ENCODE peak calls at places on chromosomes 4 and X, in six cellular contexts. One of them, this sample, is unnamed.
A peak's percentile ranks its signal among the peaks of the same experiment; 100 is the strongest.

GRCh38 chr4:112938461-112939058 is 110.9 kb upstream of the ANK2 start:
- DNase-seq in GM23338: peak; percentile 81
- DNase-seq in IMR-90: peak; percentile 36
- DNase-seq in PC-3: peak; percentile 60
- DNase-seq in neuronal stem cell: peak; percentile 54
- DNase-seq in neural progenitor cell: peak; percentile 64
- DNase-seq in this sample: no peak

GRCh38 chrX:66408507-66408906 is 230.4 kb downstream of the EDA2R start:
- DNase-seq in PC-3: peak; percentile 8
- DNase-seq in neuronal stem cell: no peak
- DNase-seq in GM23338: no peak
- DNase-seq in neural progenitor cell: no peak
- DNase-seq in IMR-90: no peak
- DNase-seq in this sample: no peak

GRCh38 chrX:107565916-107566602 is 62.3 kb upstream of the PRPS1 start:
- DNase-seq in IMR-90: peak; percentile 70
- DNase-seq in neuronal stem cell: peak; percentile 54
- DNase-seq in neural progenitor cell: peak; percentile 85
- DNase-seq in GM23338: peak; percentile 78
- DNase-seq in PC-3: peak; percentile 46
- DNase-seq in this sample: peak; percentile 86

GRCh38 chr4:2537011-2537830 is 774 bp downstream of the FAM193A start:
- DNase-seq in GM23338: peak; percentile 71
- DNase-seq in neural progenitor cell: no peak
- DNase-seq in IMR-90: peak; percentile 24
- DNase-seq in PC-3: peak; percentile 39
- DNase-seq in neuronal stem cell: peak; percentile 48
- DNase-seq in this sample: peak; percentile 53

GRCh38 chrX:8044861-8045434 is 117.7 kb upstream of the PNPLA4 start:
- DNase-seq in IMR-90: no peak
- DNase-seq in neuronal stem cell: no peak
- DNase-seq in neural progenitor cell: no peak
- DNase-seq in GM23338: no peak
- DNase-seq in PC-3: no peak
- DNase-seq in this sample: no peak

GRCh38 chrX:74015379-74016019 is 288.5 kb upstream of the ZCCHC13 start:
- DNase-seq in GM23338: peak; percentile 70
- DNase-seq in neuronal stem cell: peak; percentile 61
- DNase-seq in IMR-90: peak; percentile 77
- DNase-seq in neural progenitor cell: peak; percentile 83
- DNase-seq in PC-3: peak; percentile 80
- DNase-seq in this sample: peak; percentile 74

GRCh38 chr4:36094995-36095394 is 149.3 kb downstream of the ARAP2 start:
- DNase-seq in PC-3: no peak
- DNase-seq in neuronal stem cell: no peak
- DNase-seq in GM23338: no peak
- DNase-seq in neural progenitor cell: no peak
- DNase-seq in IMR-90: no peak
- DNase-seq in this sample: no peak

GRCh38 chr4:42151568-42152506 is 618 bp downstream of the BEND4 start:
- DNase-seq in GM23338: peak; percentile 69
- DNase-seq in PC-3: no peak
- DNase-seq in neural progenitor cell: peak; percentile 90
- DNase-seq in IMR-90: no peak
- DNase-seq in neuronal stem cell: peak; percentile 78
- DNase-seq in this sample: peak; percentile 94

GRCh38 chr4:48315728-48316630 is 25.4 kb upstream of the SLAIN2 start:
- DNase-seq in neural progenitor cell: peak; percentile 58
- DNase-seq in neuronal stem cell: peak; percentile 17
- DNase-seq in IMR-90: peak; percentile 73
- DNase-seq in GM23338: peak; percentile 86
- DNase-seq in PC-3: peak; percentile 63
- DNase-seq in this sample: peak; percentile 36

GRCh38 chrX:16319929-16320328 is 152.6 kb downstream of the MAGEB17 start:
- DNase-seq in PC-3: no peak
- DNase-seq in neuronal stem cell: no peak
- DNase-seq in IMR-90: peak; percentile 65
- DNase-seq in neural progenitor cell: no peak
- DNase-seq in GM23338: no peak
- DNase-seq in this sample: no peak

GRCh38 chrX:104284407-104285000 is 29.8 kb upstream of the ESX1 start:
- DNase-seq in neural progenitor cell: no peak
- DNase-seq in neuronal stem cell: no peak
- DNase-seq in PC-3: no peak
- DNase-seq in IMR-90: no peak
- DNase-seq in GM23338: no peak
- DNase-seq in this sample: no peak

GRCh38 chrX:131677655-131678628 is 134.1 kb downstream of the OR13H1 start:
- DNase-seq in GM23338: peak; percentile 75
- DNase-seq in neuronal stem cell: peak; percentile 18
- DNase-seq in IMR-90: peak; percentile 3
- DNase-seq in neural progenitor cell: peak; percentile 70
- DNase-seq in PC-3: peak; percentile 57
- DNase-seq in this sample: peak; percentile 69

GRCh38 chrX:107542500-107542899 is 85.8 kb upstream of the PRPS1 start:
- DNase-seq in neuronal stem cell: no peak
- DNase-seq in GM23338: peak; percentile 71
- DNase-seq in PC-3: peak; percentile 48
- DNase-seq in neural progenitor cell: peak; percentile 73
- DNase-seq in IMR-90: peak; percentile 34
- DNase-seq in this sample: peak; percentile 65

GRCh38 chrX:137052641-137053235 is 18.9 kb upstream of the GPR101 start:
- DNase-seq in neural progenitor cell: peak; percentile 39
- DNase-seq in neuronal stem cell: no peak
- DNase-seq in GM23338: peak; percentile 15
- DNase-seq in PC-3: peak; percentile 6
- DNase-seq in IMR-90: no peak
- DNase-seq in this sample: peak; percentile 34

GRCh38 chr4:146283758-146284651 is 69.7 kb downstream of the REELD1 start:
- DNase-seq in neuronal stem cell: no peak
- DNase-seq in IMR-90: no peak
- DNase-seq in neural progenitor cell: no peak
- DNase-seq in PC-3: no peak
- DNase-seq in GM23338: no peak
- DNase-seq in this sample: no peak

GRCh38 chr4:1541449-1542225 is 135.4 kb upstream of the NKX1-1 start:
- DNase-seq in neuronal stem cell: no peak
- DNase-seq in neural progenitor cell: no peak
- DNase-seq in IMR-90: no peak
- DNase-seq in PC-3: peak; percentile 53
- DNase-seq in GM23338: no peak
- DNase-seq in this sample: no peak

GRCh38 chrX:148878371-148878770 is 378.0 kb downstream of the AFF2 start:
- DNase-seq in GM23338: no peak
- DNase-seq in neural progenitor cell: no peak
- DNase-seq in neuronal stem cell: no peak
- DNase-seq in IMR-90: peak; percentile 69
- DNase-seq in PC-3: no peak
- DNase-seq in this sample: no peak

GRCh38 chrX:16476692-16477091 is 173.3 kb upstream of the S100G start:
- DNase-seq in neural progenitor cell: no peak
- DNase-seq in neuronal stem cell: no peak
- DNase-seq in PC-3: peak; percentile 22
- DNase-seq in IMR-90: no peak
- DNase-seq in GM23338: no peak
- DNase-seq in this sample: no peak

GRCh38 chr4:13171292-13172057 is 312.7 kb downstream of the RAB28 start:
- DNase-seq in neural progenitor cell: no peak
- DNase-seq in neuronal stem cell: no peak
- DNase-seq in PC-3: no peak
- DNase-seq in GM23338: peak; percentile 7
- DNase-seq in IMR-90: no peak
- DNase-seq in this sample: no peak

GRCh38 chrX:118553042-118553714 is 57.6 kb downstream of the DOCK11 start:
- DNase-seq in PC-3: no peak
- DNase-seq in neural progenitor cell: no peak
- DNase-seq in neuronal stem cell: no peak
- DNase-seq in GM23338: no peak
- DNase-seq in IMR-90: no peak
- DNase-seq in this sample: no peak

GRCh38 chrX:52424658-52425057 is 55.8 kb downstream of the XAGE2 start:
- DNase-seq in GM23338: no peak
- DNase-seq in neural progenitor cell: no peak
- DNase-seq in neuronal stem cell: no peak
- DNase-seq in IMR-90: peak; percentile 72
- DNase-seq in PC-3: peak; percentile 63
- DNase-seq in this sample: no peak

GRCh38 chr4:187782425-187782824 is 213.1 kb upstream of the ZFP42 start:
- DNase-seq in neural progenitor cell: no peak
- DNase-seq in neuronal stem cell: no peak
- DNase-seq in IMR-90: no peak
- DNase-seq in PC-3: no peak
- DNase-seq in GM23338: no peak
- DNase-seq in this sample: no peak

GRCh38 chr4:84814100-84814750 is 152.3 kb downstream of the WDFY3 start:
- DNase-seq in PC-3: peak; percentile 81
- DNase-seq in GM23338: no peak
- DNase-seq in neural progenitor cell: no peak
- DNase-seq in neuronal stem cell: no peak
- DNase-seq in IMR-90: peak; percentile 96
- DNase-seq in this sample: no peak

GRCh38 chr4:127623755-127624087 is 9.0 kb upstream of the INTU start:
- DNase-seq in neuronal stem cell: no peak
- DNase-seq in neural progenitor cell: peak; percentile 17
- DNase-seq in GM23338: peak; percentile 20
- DNase-seq in IMR-90: peak; percentile 41
- DNase-seq in PC-3: no peak
- DNase-seq in this sample: no peak

GRCh38 chrX:112630187-112630586 is 49.6 kb downstream of the LHFPL1 start:
- DNase-seq in IMR-90: no peak
- DNase-seq in PC-3: no peak
- DNase-seq in GM23338: no peak
- DNase-seq in neuronal stem cell: no peak
- DNase-seq in neural progenitor cell: no peak
- DNase-seq in this sample: no peak

GRCh38 chr4:159006202-159006601 is 96.7 kb upstream of the RAPGEF2 start:
- DNase-seq in IMR-90: peak; percentile 48
- DNase-seq in neuronal stem cell: no peak
- DNase-seq in GM23338: peak; percentile 28
- DNase-seq in neural progenitor cell: no peak
- DNase-seq in PC-3: peak; percentile 86
- DNase-seq in this sample: no peak

GRCh38 chr4:104352211-104352610 is 142.5 kb downstream of the CXXC4 start:
- DNase-seq in neural progenitor cell: peak; percentile 17
- DNase-seq in PC-3: no peak
- DNase-seq in neuronal stem cell: no peak
- DNase-seq in GM23338: peak; percentile 65
- DNase-seq in IMR-90: no peak
- DNase-seq in this sample: peak; percentile 54

GRCh38 chr4:128536746-128537145 is 249.1 kb upstream of the PGRMC2 start:
- DNase-seq in IMR-90: no peak
- DNase-seq in PC-3: no peak
- DNase-seq in neural progenitor cell: no peak
- DNase-seq in GM23338: no peak
- DNase-seq in neuronal stem cell: no peak
- DNase-seq in this sample: no peak

DNA sequence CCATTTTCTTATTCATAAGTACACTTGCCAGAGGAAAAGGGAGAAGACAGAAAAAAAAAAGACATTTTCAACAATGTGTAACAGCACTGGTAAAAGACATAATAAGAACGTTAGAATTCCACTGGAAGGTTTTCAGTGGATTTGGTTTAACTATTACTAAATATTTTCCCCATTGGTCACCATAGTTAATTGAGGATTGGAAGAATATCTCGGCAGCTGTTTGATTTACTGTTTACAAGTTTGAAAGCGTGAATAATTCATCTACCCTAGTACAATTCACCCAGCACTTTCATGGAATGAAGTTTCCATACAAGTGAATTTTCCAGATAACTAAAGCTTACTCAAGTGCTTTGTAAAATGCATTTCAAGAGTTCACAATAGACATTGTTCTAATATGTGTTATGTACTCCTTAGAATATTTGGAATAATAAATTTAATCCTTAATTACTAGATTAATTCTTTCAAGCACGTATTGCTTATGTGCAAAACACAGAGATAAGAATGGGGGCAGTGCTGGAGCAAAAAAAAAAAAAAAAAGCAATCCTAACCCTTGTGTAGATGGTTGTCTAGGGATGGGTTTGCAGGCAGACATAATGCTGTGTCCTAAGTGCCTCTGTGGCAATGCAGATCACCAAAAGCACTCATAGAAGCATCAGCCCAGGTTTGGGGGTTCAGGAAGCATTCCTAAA is 57.1 kb downstream of the ENPEP start:
- DNase-seq in neuronal stem cell: no peak
- DNase-seq in PC-3: no peak
- DNase-seq in IMR-90: no peak
- DNase-seq in GM23338: no peak
- DNase-seq in neural progenitor cell: no peak
- DNase-seq in this sample: no peak
- H3K4me2 ChIP-seq in neuronal stem cell: no peak overlapping the region
- H3K4me2 ChIP-seq in PC-3: no peak overlapping the region
- H3K4me2 ChIP-seq in IMR-90: peak overlapping the region; percentile 48
- H3K4me2 ChIP-seq in GM23338: no peak overlapping the region
- H3K4me2 ChIP-seq in neural progenitor cell: no peak overlapping the region
- H3K4me2 ChIP-seq in this sample: no peak overlapping the region

GRCh38 chrX:120000490-120001246 is 57.1 kb upstream of the NKAP start:
- DNase-seq in GM23338: peak; percentile 35
- DNase-seq in neuronal stem cell: no peak
- DNase-seq in IMR-90: peak; percentile 1
- DNase-seq in PC-3: peak; percentile 55
- DNase-seq in neural progenitor cell: peak; percentile 38
- DNase-seq in this sample: peak; percentile 49
- H3K4me2 ChIP-seq in GM23338: peak overlapping the region; percentile 71
- H3K4me2 ChIP-seq in neuronal stem cell: peak overlapping the region; percentile 14
- H3K4me2 ChIP-seq in IMR-90: no peak overlapping the region
- H3K4me2 ChIP-seq in PC-3: no peak overlapping the region
- H3K4me2 ChIP-seq in neural progenitor cell: no peak overlapping the region
- H3K4me2 ChIP-seq in this sample: peak overlapping the region; percentile 86

GRCh38 chr4:122758033-122758432 is 25.5 kb downstream of the BBS12 start:
- DNase-seq in PC-3: peak; percentile 61
- DNase-seq in neural progenitor cell: peak; percentile 30
- DNase-seq in IMR-90: peak; percentile 51
- DNase-seq in GM23338: peak; percentile 75
- DNase-seq in neuronal stem cell: no peak
- DNase-seq in this sample: no peak
- H3K4me2 ChIP-seq in PC-3: peak overlapping the region; percentile 35
- H3K4me2 ChIP-seq in neural progenitor cell: no peak overlapping the region
- H3K4me2 ChIP-seq in IMR-90: no peak overlapping the region
- H3K4me2 ChIP-seq in GM23338: no peak overlapping the region
- H3K4me2 ChIP-seq in neuronal stem cell: no peak overlapping the region
- H3K4me2 ChIP-seq in this sample: no peak overlapping the region

GRCh38 chr4:8167291-8167690 is 8.7 kb upstream of the ABLIM2 start:
- DNase-seq in neural progenitor cell: no peak
- DNase-seq in PC-3: no peak
- DNase-seq in neuronal stem cell: no peak
- DNase-seq in IMR-90: no peak
- DNase-seq in GM23338: no peak
- DNase-seq in this sample: no peak

GRCh38 chr4:8163436-8164193 is 5.0 kb upstream of the ABLIM2 start:
- DNase-seq in neuronal stem cell: no peak
- DNase-seq in GM23338: no peak
- DNase-seq in neural progenitor cell: no peak
- DNase-seq in PC-3: no peak
- DNase-seq in IMR-90: no peak
- DNase-seq in this sample: no peak

GRCh38 chr4:8164194-8164565 is 5.6 kb upstream of the ABLIM2 start:
- DNase-seq in IMR-90: no peak
- DNase-seq in neural progenitor cell: no peak
- DNase-seq in PC-3: no peak
- DNase-seq in GM23338: no peak
- DNase-seq in neuronal stem cell: no peak
- DNase-seq in this sample: no peak

GRCh38 chr4:8164687-8165086 is 6.1 kb upstream of the ABLIM2 start:
- DNase-seq in neural progenitor cell: no peak
- DNase-seq in neuronal stem cell: no peak
- DNase-seq in IMR-90: no peak
- DNase-seq in PC-3: no peak
- DNase-seq in GM23338: no peak
- DNase-seq in this sample: no peak

GRCh38 chr4:8165374-8165896 is 6.8 kb upstream of the ABLIM2 start:
- DNase-seq in neuronal stem cell: no peak
- DNase-seq in IMR-90: no peak
- DNase-seq in PC-3: no peak
- DNase-seq in GM23338: no peak
- DNase-seq in neural progenitor cell: no peak
- DNase-seq in this sample: no peak
- H3K4me2 ChIP-seq in neuronal stem cell: no peak overlapping the region
- H3K4me2 ChIP-seq in IMR-90: no peak overlapping the region
- H3K4me2 ChIP-seq in PC-3: no peak overlapping the region
- H3K4me2 ChIP-seq in GM23338: no peak overlapping the region
- H3K4me2 ChIP-seq in neural progenitor cell: no peak overlapping the region
- H3K4me2 ChIP-seq in this sample: no peak overlapping the region

This sample was measured in H9.